ENCODE peak calls at places on chromosomes 2 and 18, in eight cellular contexts. One of them, this sample, is unnamed.

GRCh38 chr2:141959941-141960340 is 170.9 kb downstream of the LRP1B start:
- DNase-seq in activated CD8-positive, alpha-beta memory T cell treated with anti-CD3 and anti-CD28 coated beads, Interleukin-2, amount 50 U/mL, for 48 hours: no peak
- DNase-seq in uterus: no peak
- DNase-seq in HTR-8/SVneo: no peak
- DNase-seq in HL-60: no peak
- DNase-seq in sciatic nerve: no peak
- DNase-seq in activated T-cell treated with anti-CD3 and anti-CD28 coated beads, Interleukin-2, amount 50 U/mL, for 72 hours: no peak
- DNase-seq in left ventricle myocardium inferior: no peak
- DNase-seq in this sample: no peak

GRCh38 chr18:45749918-45750689 is 26.1 kb downstream of the SLC14A1 start:
- DNase-seq in left ventricle myocardium inferior: no peak
- DNase-seq in sciatic nerve: no peak
- DNase-seq in activated T-cell treated with anti-CD3 and anti-CD28 coated beads, Interleukin-2, amount 50 U/mL, for 72 hours: no peak
- DNase-seq in HL-60: no peak
- DNase-seq in uterus: no peak
- DNase-seq in HTR-8/SVneo: no peak
- DNase-seq in activated CD8-positive, alpha-beta memory T cell treated with anti-CD3 and anti-CD28 coated beads, Interleukin-2, amount 50 U/mL, for 48 hours: no peak
- DNase-seq in this sample: no peak

GRCh38 chr18:73791081-73791480 is 356.6 kb downstream of the FBXO15 start:
- DNase-seq in HL-60: no peak
- DNase-seq in HTR-8/SVneo: no peak
- DNase-seq in uterus: no peak
- DNase-seq in activated T-cell treated with anti-CD3 and anti-CD28 coated beads, Interleukin-2, amount 50 U/mL, for 72 hours: no peak
- DNase-seq in sciatic nerve: no peak
- DNase-seq in left ventricle myocardium inferior: no peak
- DNase-seq in activated CD8-positive, alpha-beta memory T cell treated with anti-CD3 and anti-CD28 coated beads, Interleukin-2, amount 50 U/mL, for 48 hours: no peak
- DNase-seq in this sample: no peak

GRCh38 chr2:68839260-68839833 is 31.9 kb downstream of the BMP10 start:
- DNase-seq in activated T-cell treated with anti-CD3 and anti-CD28 coated beads, Interleukin-2, amount 50 U/mL, for 72 hours: peak
- DNase-seq in HTR-8/SVneo: peak
- DNase-seq in sciatic nerve: no peak
- DNase-seq in activated CD8-positive, alpha-beta memory T cell treated with anti-CD3 and anti-CD28 coated beads, Interleukin-2, amount 50 U/mL, for 48 hours: no peak
- DNase-seq in uterus: no peak
- DNase-seq in HL-60: peak
- DNase-seq in left ventricle myocardium inferior: no peak
- DNase-seq in this sample: peak

GRCh38 chr2:70477473-70477872 is 76.2 kb downstream of the TGFA start:
- DNase-seq in HL-60: no peak
- DNase-seq in HTR-8/SVneo: no peak
- DNase-seq in left ventricle myocardium inferior: no peak
- DNase-seq in activated CD8-positive, alpha-beta memory T cell treated with anti-CD3 and anti-CD28 coated beads, Interleukin-2, amount 50 U/mL, for 48 hours: no peak
- DNase-seq in sciatic nerve: no peak
- DNase-seq in uterus: no peak
- DNase-seq in activated T-cell treated with anti-CD3 and anti-CD28 coated beads, Interleukin-2, amount 50 U/mL, for 72 hours: no peak
- DNase-seq in this sample: no peak

GRCh38 chr2:176099737-176100546 is at the start of gene HOXD12:
- DNase-seq in HTR-8/SVneo: no peak
- DNase-seq in uterus: no peak
- DNase-seq in left ventricle myocardium inferior: no peak
- DNase-seq in activated CD8-positive, alpha-beta memory T cell treated with anti-CD3 and anti-CD28 coated beads, Interleukin-2, amount 50 U/mL, for 48 hours: peak
- DNase-seq in HL-60: no peak
- DNase-seq in activated T-cell treated with anti-CD3 and anti-CD28 coated beads, Interleukin-2, amount 50 U/mL, for 72 hours: no peak
- DNase-seq in sciatic nerve: no peak
- DNase-seq in this sample: no peak

GRCh38 chr2:68225119-68225632 is 27.2 kb downstream of the PPP3R1 start:
- DNase-seq in sciatic nerve: no peak
- DNase-seq in activated CD8-positive, alpha-beta memory T cell treated with anti-CD3 and anti-CD28 coated beads, Interleukin-2, amount 50 U/mL, for 48 hours: no peak
- DNase-seq in activated T-cell treated with anti-CD3 and anti-CD28 coated beads, Interleukin-2, amount 50 U/mL, for 72 hours: peak
- DNase-seq in HL-60: peak
- DNase-seq in HTR-8/SVneo: peak
- DNase-seq in uterus: no peak
- DNase-seq in left ventricle myocardium inferior: no peak
- DNase-seq in this sample: peak

GRCh38 chr2:37350034-37350433 is 5.6 kb downstream of the QPCT start:
- DNase-seq in left ventricle myocardium inferior: no peak
- DNase-seq in activated T-cell treated with anti-CD3 and anti-CD28 coated beads, Interleukin-2, amount 50 U/mL, for 72 hours: no peak
- DNase-seq in HL-60: peak
- DNase-seq in sciatic nerve: no peak
- DNase-seq in uterus: no peak
- DNase-seq in activated CD8-positive, alpha-beta memory T cell treated with anti-CD3 and anti-CD28 coated beads, Interleukin-2, amount 50 U/mL, for 48 hours: no peak
- DNase-seq in HTR-8/SVneo: no peak
- DNase-seq in this sample: no peak

GRCh38 chr2:85737481-85737880 is 16.3 kb upstream of the ATOH8 start:
- DNase-seq in left ventricle myocardium inferior: peak
- DNase-seq in activated T-cell treated with anti-CD3 and anti-CD28 coated beads, Interleukin-2, amount 50 U/mL, for 72 hours: no peak
- DNase-seq in HTR-8/SVneo: no peak
- DNase-seq in HL-60: no peak
- DNase-seq in uterus: peak
- DNase-seq in activated CD8-positive, alpha-beta memory T cell treated with anti-CD3 and anti-CD28 coated beads, Interleukin-2, amount 50 U/mL, for 48 hours: no peak
- DNase-seq in sciatic nerve: peak
- DNase-seq in this sample: no peak

GRCh38 chr18:50299626-50300388 is 12.3 kb upstream of the CXXC1 start:
- DNase-seq in uterus: no peak
- DNase-seq in activated T-cell treated with anti-CD3 and anti-CD28 coated beads, Interleukin-2, amount 50 U/mL, for 72 hours: no peak
- DNase-seq in activated CD8-positive, alpha-beta memory T cell treated with anti-CD3 and anti-CD28 coated beads, Interleukin-2, amount 50 U/mL, for 48 hours: no peak
- DNase-seq in HTR-8/SVneo: no peak
- DNase-seq in left ventricle myocardium inferior: no peak
- DNase-seq in HL-60: no peak
- DNase-seq in sciatic nerve: no peak
- DNase-seq in this sample: no peak

GRCh38 chr2:25700221-25700660 is 26.9 kb upstream of the DTNB start:
- DNase-seq in activated CD8-positive, alpha-beta memory T cell treated with anti-CD3 and anti-CD28 coated beads, Interleukin-2, amount 50 U/mL, for 48 hours: no peak
- DNase-seq in HL-60: peak
- DNase-seq in activated T-cell treated with anti-CD3 and anti-CD28 coated beads, Interleukin-2, amount 50 U/mL, for 72 hours: peak
- DNase-seq in HTR-8/SVneo: peak
- DNase-seq in left ventricle myocardium inferior: no peak
- DNase-seq in sciatic nerve: no peak
- DNase-seq in uterus: no peak
- DNase-seq in this sample: peak

GRCh38 chr2:230877737-230878598 is 13.2 kb downstream of the ITM2C start:
- DNase-seq in activated CD8-positive, alpha-beta memory T cell treated with anti-CD3 and anti-CD28 coated beads, Interleukin-2, amount 50 U/mL, for 48 hours: peak
- DNase-seq in activated T-cell treated with anti-CD3 and anti-CD28 coated beads, Interleukin-2, amount 50 U/mL, for 72 hours: peak
- DNase-seq in sciatic nerve: peak
- DNase-seq in left ventricle myocardium inferior: no peak
- DNase-seq in HL-60: peak
- DNase-seq in uterus: no peak
- DNase-seq in HTR-8/SVneo: no peak
- DNase-seq in this sample: peak

GRCh38 chr2:142678164-142678563 is 199.3 kb upstream of the KYNU start:
- DNase-seq in activated T-cell treated with anti-CD3 and anti-CD28 coated beads, Interleukin-2, amount 50 U/mL, for 72 hours: no peak
- DNase-seq in sciatic nerve: no peak
- DNase-seq in left ventricle myocardium inferior: no peak
- DNase-seq in activated CD8-positive, alpha-beta memory T cell treated with anti-CD3 and anti-CD28 coated beads, Interleukin-2, amount 50 U/mL, for 48 hours: no peak
- DNase-seq in HL-60: no peak
- DNase-seq in uterus: no peak
- DNase-seq in HTR-8/SVneo: no peak
- DNase-seq in this sample: no peak

GRCh38 chr2:102788880-102789250 is 27.0 kb downstream of the TMEM182 start:
- DNase-seq in uterus: no peak
- DNase-seq in left ventricle myocardium inferior: peak
- DNase-seq in sciatic nerve: no peak
- DNase-seq in activated CD8-positive, alpha-beta memory T cell treated with anti-CD3 and anti-CD28 coated beads, Interleukin-2, amount 50 U/mL, for 48 hours: no peak
- DNase-seq in HTR-8/SVneo: no peak
- DNase-seq in HL-60: peak
- DNase-seq in activated T-cell treated with anti-CD3 and anti-CD28 coated beads, Interleukin-2, amount 50 U/mL, for 72 hours: no peak
- DNase-seq in this sample: no peak

GRCh38 chr2:42977236-42978174 is 185.1 kb upstream of the HAAO start:
- DNase-seq in sciatic nerve: peak
- DNase-seq in left ventricle myocardium inferior: no peak
- DNase-seq in HL-60: no peak
- DNase-seq in uterus: no peak
- DNase-seq in HTR-8/SVneo: no peak
- DNase-seq in activated CD8-positive, alpha-beta memory T cell treated with anti-CD3 and anti-CD28 coated beads, Interleukin-2, amount 50 U/mL, for 48 hours: no peak
- DNase-seq in activated T-cell treated with anti-CD3 and anti-CD28 coated beads, Interleukin-2, amount 50 U/mL, for 72 hours: no peak
- DNase-seq in this sample: no peak

GRCh38 chr2:232876071-232876977 is 6.3 kb downstream of the SNORC start:
- DNase-seq in HL-60: no peak
- DNase-seq in HTR-8/SVneo: peak
- DNase-seq in uterus: no peak
- DNase-seq in left ventricle myocardium inferior: no peak
- DNase-seq in activated CD8-positive, alpha-beta memory T cell treated with anti-CD3 and anti-CD28 coated beads, Interleukin-2, amount 50 U/mL, for 48 hours: peak
- DNase-seq in activated T-cell treated with anti-CD3 and anti-CD28 coated beads, Interleukin-2, amount 50 U/mL, for 72 hours: peak
- DNase-seq in sciatic nerve: peak
- DNase-seq in this sample: peak

GRCh38 chr2:60414731-60415130 is 138.7 kb downstream of the BCL11A start:
- DNase-seq in HTR-8/SVneo: no peak
- DNase-seq in HL-60: no peak
- DNase-seq in sciatic nerve: no peak
- DNase-seq in left ventricle myocardium inferior: no peak
- DNase-seq in activated CD8-positive, alpha-beta memory T cell treated with anti-CD3 and anti-CD28 coated beads, Interleukin-2, amount 50 U/mL, for 48 hours: no peak
- DNase-seq in activated T-cell treated with anti-CD3 and anti-CD28 coated beads, Interleukin-2, amount 50 U/mL, for 72 hours: no peak
- DNase-seq in uterus: no peak
- DNase-seq in this sample: no peak

GRCh38 chr2:238569415-238570195 is 142.9 kb downstream of the ASB1 start:
- DNase-seq in activated CD8-positive, alpha-beta memory T cell treated with anti-CD3 and anti-CD28 coated beads, Interleukin-2, amount 50 U/mL, for 48 hours: no peak
- DNase-seq in HTR-8/SVneo: no peak
- DNase-seq in sciatic nerve: peak
- DNase-seq in activated T-cell treated with anti-CD3 and anti-CD28 coated beads, Interleukin-2, amount 50 U/mL, for 72 hours: no peak
- DNase-seq in left ventricle myocardium inferior: no peak
- DNase-seq in HL-60: no peak
- DNase-seq in uterus: no peak
- DNase-seq in this sample: no peak

GRCh38 chr2:20834331-20834730 is 11.4 kb upstream of the LDAH start:
- DNase-seq in sciatic nerve: no peak
- DNase-seq in uterus: no peak
- DNase-seq in HTR-8/SVneo: no peak
- DNase-seq in HL-60: no peak
- DNase-seq in left ventricle myocardium inferior: no peak
- DNase-seq in activated T-cell treated with anti-CD3 and anti-CD28 coated beads, Interleukin-2, amount 50 U/mL, for 72 hours: no peak
- DNase-seq in activated CD8-positive, alpha-beta memory T cell treated with anti-CD3 and anti-CD28 coated beads, Interleukin-2, amount 50 U/mL, for 48 hours: no peak
- DNase-seq in this sample: no peak

GRCh38 chr18:54829856-54830255 is 1.6 kb downstream of the RAB27B start:
- DNase-seq in HTR-8/SVneo: no peak
- DNase-seq in left ventricle myocardium inferior: no peak
- DNase-seq in sciatic nerve: no peak
- DNase-seq in activated CD8-positive, alpha-beta memory T cell treated with anti-CD3 and anti-CD28 coated beads, Interleukin-2, amount 50 U/mL, for 48 hours: no peak
- DNase-seq in HL-60: no peak
- DNase-seq in uterus: no peak
- DNase-seq in activated T-cell treated with anti-CD3 and anti-CD28 coated beads, Interleukin-2, amount 50 U/mL, for 72 hours: no peak
- DNase-seq in this sample: no peak

GRCh38 chr2:183543731-183544130 is 419.5 kb downstream of the NUP35 start:
- DNase-seq in HL-60: no peak
- DNase-seq in uterus: no peak
- DNase-seq in activated T-cell treated with anti-CD3 and anti-CD28 coated beads, Interleukin-2, amount 50 U/mL, for 72 hours: no peak
- DNase-seq in left ventricle myocardium inferior: no peak
- DNase-seq in sciatic nerve: no peak
- DNase-seq in activated CD8-positive, alpha-beta memory T cell treated with anti-CD3 and anti-CD28 coated beads, Interleukin-2, amount 50 U/mL, for 48 hours: no peak
- DNase-seq in HTR-8/SVneo: no peak
- DNase-seq in this sample: no peak

GRCh38 chr2:31387850-31388249 is 26.7 kb downstream of the XDH start:
- DNase-seq in sciatic nerve: no peak
- DNase-seq in HTR-8/SVneo: no peak
- DNase-seq in uterus: no peak
- DNase-seq in HL-60: no peak
- DNase-seq in activated T-cell treated with anti-CD3 and anti-CD28 coated beads, Interleukin-2, amount 50 U/mL, for 72 hours: no peak
- DNase-seq in activated CD8-positive, alpha-beta memory T cell treated with anti-CD3 and anti-CD28 coated beads, Interleukin-2, amount 50 U/mL, for 48 hours: no peak
- DNase-seq in left ventricle myocardium inferior: no peak
- DNase-seq in this sample: no peak

GRCh38 chr2:173090291-173090877 is 14.7 kb downstream of the MAP3K20 start:
- DNase-seq in left ventricle myocardium inferior: peak
- DNase-seq in sciatic nerve: no peak
- DNase-seq in activated T-cell treated with anti-CD3 and anti-CD28 coated beads, Interleukin-2, amount 50 U/mL, for 72 hours: no peak
- DNase-seq in HL-60: no peak
- DNase-seq in activated CD8-positive, alpha-beta memory T cell treated with anti-CD3 and anti-CD28 coated beads, Interleukin-2, amount 50 U/mL, for 48 hours: no peak
- DNase-seq in HTR-8/SVneo: peak
- DNase-seq in uterus: peak
- DNase-seq in this sample: no peak

GRCh38 chr2:234483568-234484251 is 13.2 kb downstream of the ARL4C start:
- DNase-seq in activated CD8-positive, alpha-beta memory T cell treated with anti-CD3 and anti-CD28 coated beads, Interleukin-2, amount 50 U/mL, for 48 hours: peak
- DNase-seq in uterus: no peak
- DNase-seq in left ventricle myocardium inferior: no peak
- DNase-seq in HL-60: peak
- DNase-seq in activated T-cell treated with anti-CD3 and anti-CD28 coated beads, Interleukin-2, amount 50 U/mL, for 72 hours: peak
- DNase-seq in sciatic nerve: no peak
- DNase-seq in HTR-8/SVneo: no peak
- DNase-seq in this sample: peak

GRCh38 chr2:113677327-113677726 is 50.3 kb downstream of the RABL2A start:
- DNase-seq in activated T-cell treated with anti-CD3 and anti-CD28 coated beads, Interleukin-2, amount 50 U/mL, for 72 hours: no peak
- DNase-seq in activated CD8-positive, alpha-beta memory T cell treated with anti-CD3 and anti-CD28 coated beads, Interleukin-2, amount 50 U/mL, for 48 hours: no peak
- DNase-seq in HTR-8/SVneo: no peak
- DNase-seq in uterus: no peak
- DNase-seq in left ventricle myocardium inferior: no peak
- DNase-seq in HL-60: no peak
- DNase-seq in sciatic nerve: no peak
- DNase-seq in this sample: no peak

GRCh38 chr2:28250006-28250405 is 142.7 kb upstream of the FOSL2 start:
- DNase-seq in left ventricle myocardium inferior: no peak
- DNase-seq in uterus: no peak
- DNase-seq in sciatic nerve: no peak
- DNase-seq in HL-60: no peak
- DNase-seq in activated CD8-positive, alpha-beta memory T cell treated with anti-CD3 and anti-CD28 coated beads, Interleukin-2, amount 50 U/mL, for 48 hours: no peak
- DNase-seq in activated T-cell treated with anti-CD3 and anti-CD28 coated beads, Interleukin-2, amount 50 U/mL, for 72 hours: no peak
- DNase-seq in HTR-8/SVneo: peak
- DNase-seq in this sample: no peak

GRCh38 chr2:202574541-202574940 is 60.2 kb upstream of the FAM117B start:
- DNase-seq in HTR-8/SVneo: no peak
- DNase-seq in left ventricle myocardium inferior: no peak
- DNase-seq in sciatic nerve: no peak
- DNase-seq in HL-60: no peak
- DNase-seq in activated CD8-positive, alpha-beta memory T cell treated with anti-CD3 and anti-CD28 coated beads, Interleukin-2, amount 50 U/mL, for 48 hours: no peak
- DNase-seq in uterus: no peak
- DNase-seq in activated T-cell treated with anti-CD3 and anti-CD28 coated beads, Interleukin-2, amount 50 U/mL, for 72 hours: no peak
- DNase-seq in this sample: no peak

GRCh38 chr18:76640438-76640837 is 145.4 kb upstream of the ZNF516 start:
- DNase-seq in left ventricle myocardium inferior: no peak
- DNase-seq in uterus: no peak
- DNase-seq in activated T-cell treated with anti-CD3 and anti-CD28 coated beads, Interleukin-2, amount 50 U/mL, for 72 hours: no peak
- DNase-seq in HTR-8/SVneo: no peak
- DNase-seq in sciatic nerve: no peak
- DNase-seq in activated CD8-positive, alpha-beta memory T cell treated with anti-CD3 and anti-CD28 coated beads, Interleukin-2, amount 50 U/mL, for 48 hours: no peak
- DNase-seq in HL-60: no peak
- DNase-seq in this sample: no peak

GRCh38 chr2:226445216-226445861 is 354.3 kb downstream of the IRS1 start:
- DNase-seq in left ventricle myocardium inferior: no peak
- DNase-seq in sciatic nerve: no peak
- DNase-seq in HL-60: no peak
- DNase-seq in activated T-cell treated with anti-CD3 and anti-CD28 coated beads, Interleukin-2, amount 50 U/mL, for 72 hours: no peak
- DNase-seq in uterus: no peak
- DNase-seq in activated CD8-positive, alpha-beta memory T cell treated with anti-CD3 and anti-CD28 coated beads, Interleukin-2, amount 50 U/mL, for 48 hours: no peak
- DNase-seq in HTR-8/SVneo: no peak
- DNase-seq in this sample: no peak

GRCh38 chr2:224416656-224417360 is 14.9 kb upstream of the FAM124B start:
- DNase-seq in HTR-8/SVneo: no peak
- DNase-seq in sciatic nerve: no peak
- DNase-seq in HL-60: no peak
- DNase-seq in activated T-cell treated with anti-CD3 and anti-CD28 coated beads, Interleukin-2, amount 50 U/mL, for 72 hours: no peak
- DNase-seq in left ventricle myocardium inferior: no peak
- DNase-seq in activated CD8-positive, alpha-beta memory T cell treated with anti-CD3 and anti-CD28 coated beads, Interleukin-2, amount 50 U/mL, for 48 hours: no peak
- DNase-seq in uterus: no peak
- DNase-seq in this sample: no peak

GRCh38 chr2:143246246-143246645 is 117.0 kb downstream of the ARHGAP15 start:
- DNase-seq in left ventricle myocardium inferior: no peak
- DNase-seq in HL-60: no peak
- DNase-seq in activated T-cell treated with anti-CD3 and anti-CD28 coated beads, Interleukin-2, amount 50 U/mL, for 72 hours: no peak
- DNase-seq in HTR-8/SVneo: no peak
- DNase-seq in uterus: no peak
- DNase-seq in activated CD8-positive, alpha-beta memory T cell treated with anti-CD3 and anti-CD28 coated beads, Interleukin-2, amount 50 U/mL, for 48 hours: no peak
- DNase-seq in sciatic nerve: no peak
- DNase-seq in this sample: no peak

GRCh38 chr2:191701696-191702095 is 23.8 kb downstream of the NABP1 start:
- DNase-seq in HL-60: no peak
- DNase-seq in left ventricle myocardium inferior: no peak
- DNase-seq in HTR-8/SVneo: no peak
- DNase-seq in activated CD8-positive, alpha-beta memory T cell treated with anti-CD3 and anti-CD28 coated beads, Interleukin-2, amount 50 U/mL, for 48 hours: no peak
- DNase-seq in sciatic nerve: no peak
- DNase-seq in uterus: no peak
- DNase-seq in activated T-cell treated with anti-CD3 and anti-CD28 coated beads, Interleukin-2, amount 50 U/mL, for 72 hours: no peak
- DNase-seq in this sample: no peak